ENCODE peak calls at places on chromosomes 11 and 22, in nine cellular contexts. E, L, W, R, B, C, H, S and X are unnamed samples.

GRCh38 chr11:66956689-66957290 is 1.4 kb downstream of the PC start:
- DNase-seq in S (peak), C (peak), L (peak), E (no peak), R (no peak), W (peak), H (no peak), B (no peak), X (no peak)

GRCh38 chr22:36874731-36875130 is 13.9 kb downstream of the NCF4 start:
- DNase-seq in S (no peak), R (no peak), L (no peak), W (no peak), C (no peak), E (peak), H (no peak), B (no peak), X (no peak)

GRCh38 chr22:33867118-33867863 is 53.0 kb downstream of the LARGE1 start:
- DNase-seq in H (no peak), S (peak), B (peak), R (no peak), E (no peak), L (peak), W (no peak), C (no peak), X (no peak)

GRCh38 chr11:121389651-121390050 is 62.5 kb upstream of the SORL1 start:
- DNase-seq in W (no peak), R (no peak), S (no peak), B (no peak), H (no peak), L (peak), C (no peak), E (no peak), X (no peak)

GRCh38 chr11:101129203-101129943 is at the start of gene PGR:
- DNase-seq in B (peak), S (no peak), R (no peak), E (peak), L (no peak), W (peak), C (peak), H (no peak), X (no peak)

GRCh38 chr22:39444247-39444800 is 12.5 kb upstream of the MGAT3 start:
- DNase-seq in H (no peak), E (no peak), R (no peak), W (no peak), L (no peak), B (no peak), C (no peak), S (no peak), X (no peak)

GRCh38 chr11:63769044-63769718 is 606 bp upstream of the ZFTA start:
- DNase-seq in R (peak), W (peak), L (peak), C (peak), E (no peak), S (peak), H (no peak), B (peak), X (no peak)

GRCh38 chr22:29992341-29993275 is 87.7 kb upstream of the HORMAD2 start:
- DNase-seq in W (no peak), L (peak), B (no peak), S (no peak), R (no peak), C (peak), E (no peak), H (no peak), X (no peak)

GRCh38 chr22:50601669-50602337 is 1.2 kb downstream of the MAPK8IP2 start:
- DNase-seq in R (no peak), L (no peak), C (no peak), S (no peak), H (no peak), W (peak), E (no peak), B (no peak), X (no peak)

GRCh38 chr11:77557553-77557952 is 32.2 kb upstream of the AQP11 start:
- DNase-seq in R (peak), W (no peak), S (peak), C (no peak), H (no peak), E (no peak), B (peak), L (peak), X (peak)

GRCh38 chr11:2942447-2942846 is 13.2 kb upstream of the PHLDA2 start:
- DNase-seq in W (peak), B (no peak), L (no peak), E (no peak), H (no peak), C (no peak), R (no peak), S (no peak), X (no peak)

GRCh38 chr22:43823353-43823908 is 11.3 kb upstream of the EFCAB6 start:
- DNase-seq in H (no peak), C (no peak), L (peak), S (no peak), B (no peak), W (peak), E (peak), R (no peak), X (peak)

GRCh38 chr22:28438183-28438778 is 241.4 kb downstream of the TTC28 start:
- DNase-seq in H (no peak), W (no peak), R (no peak), B (no peak), L (no peak), E (no peak), S (no peak), C (no peak), X (no peak)

GRCh38 chr22:28441720-28442263 is 237.8 kb downstream of the TTC28 start:
- DNase-seq in C (peak), R (no peak), L (peak), S (no peak), W (no peak), E (no peak), H (no peak), B (no peak), X (no peak)

GRCh38 chr22:28442264-28442950 is 237.2 kb downstream of the TTC28 start:
- DNase-seq in S (peak), L (peak), H (no peak), W (peak), B (peak), C (peak), R (peak), E (peak), X (peak)

GRCh38 chr22:28442951-28443876 is 236.4 kb downstream of the TTC28 start:
- DNase-seq in R (no peak), L (peak), W (peak), S (peak), H (no peak), B (peak), E (no peak), C (peak), X (no peak)

GRCh38 chr22:28440517-28441366 is 238.9 kb downstream of the TTC28 start:
- DNase-seq in E (no peak), B (no peak), W (no peak), S (peak), L (peak), H (no peak), R (no peak), C (no peak), X (no peak)
- TF ChIP-seq CTCF in E (no peak), B (no peak), W (no peak), S (no peak), L (peak), H (no peak), R (no peak), C (no peak), X (no peak)

DNA sequence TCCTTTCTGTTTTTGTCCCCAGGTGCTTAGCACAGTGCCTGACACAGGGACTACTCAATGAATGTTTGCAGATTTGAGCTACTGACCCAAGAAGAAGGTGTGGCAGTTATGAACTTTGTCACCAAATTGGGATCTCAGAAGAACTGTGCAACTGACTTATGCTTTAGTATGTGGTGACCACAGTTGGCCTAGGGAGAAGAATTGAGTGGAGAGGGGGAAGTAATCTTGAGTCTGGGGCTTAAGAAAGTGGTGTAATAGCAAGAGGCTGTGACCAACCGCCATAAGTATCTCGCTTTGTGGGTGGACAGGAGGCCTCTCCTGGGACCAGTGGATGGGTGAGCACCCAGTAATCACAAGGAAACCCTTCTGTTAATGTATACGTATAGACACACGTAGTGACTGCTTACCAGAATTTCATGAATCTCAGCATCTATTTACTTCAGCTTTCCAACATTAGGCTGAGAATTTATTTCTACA is 12.7 kb upstream of the IL10RA start:
- DNase-seq in B (no peak), L (no peak), H (no peak), C (no peak), E (no peak), R (no peak), W (no peak), S (no peak), X (peak)
- TF ChIP-seq CTCF in B (no peak), L (no peak), H (no peak), C (no peak), E (no peak), R (no peak), W (no peak), S (no peak), X (no peak)

GRCh38 chr11:9733212-9733611 is 69.3 kb downstream of the SWAP70 start:
- DNase-seq in W (no peak), R (no peak), C (no peak), B (no peak), E (no peak), H (no peak), S (no peak), L (no peak), X (no peak)

GRCh38 chr11:9731256-9731655 is 67.4 kb downstream of the SWAP70 start:
- DNase-seq in H (no peak), L (no peak), R (no peak), E (no peak), W (no peak), C (no peak), B (no peak), S (no peak), X (no peak)

GRCh38 chr11:9732453-9732852 is 68.6 kb downstream of the SWAP70 start:
- DNase-seq in H (no peak), B (no peak), E (no peak), R (no peak), W (no peak), L (no peak), S (no peak), C (no peak), X (no peak)

GRCh38 chr11:9726313-9727022 is 62.6 kb downstream of the SWAP70 start:
- DNase-seq in W (no peak), R (peak), C (peak), E (no peak), L (peak), H (no peak), S (peak), B (no peak), X (no peak)

GRCh38 chr11:9728058-9728457 is 64.2 kb downstream of the SWAP70 start:
- DNase-seq in E (no peak), L (no peak), R (no peak), B (no peak), H (no peak), C (no peak), W (no peak), S (no peak), X (no peak)
- TF ChIP-seq CTCF in E (no peak), L (no peak), R (no peak), B (no peak), H (no peak), C (no peak), W (no peak), S (no peak), X (no peak)

GRCh38 chr22:26430600-26430999 is 1.5 kb downstream of the ASPHD2 start:
- DNase-seq in S (no peak), R (peak), C (no peak), B (no peak), H (no peak), E (no peak), W (no peak), L (no peak), X (no peak)

GRCh38 chr22:26426924-26427323 is 2.1 kb upstream of the ASPHD2 start:
- DNase-seq in S (no peak), H (no peak), R (no peak), L (no peak), E (no peak), B (no peak), C (no peak), W (no peak), X (no peak)

GRCh38 chr22:26431151-26431995 is 2.3 kb downstream of the ASPHD2 start:
- DNase-seq in B (no peak), C (no peak), H (no peak), E (no peak), W (no peak), L (no peak), S (peak), R (peak), X (no peak)

GRCh38 chr22:26428515-26429457 is at the start of gene ASPHD2:
- DNase-seq in L (peak), W (peak), E (no peak), R (peak), H (peak), C (peak), S (peak), B (peak), X (no peak)

GRCh38 chr22:26429458-26430238 is 588 bp downstream of the ASPHD2 start:
- DNase-seq in B (no peak), R (peak), S (no peak), H (no peak), C (no peak), E (no peak), L (no peak), W (peak), X (no peak)
- TF ChIP-seq CTCF in B (no peak), R (no peak), S (no peak), H (no peak), C (no peak), E (no peak), L (no peak), W (no peak), X (no peak)

GRCh38 chr11:83840326-83840725 is 554.2 kb upstream of the CCDC90B start:
- DNase-seq in L (no peak), H (no peak), E (no peak), R (no peak), W (no peak), C (no peak), B (no peak), S (no peak), X (no peak)

GRCh38 chr11:83831929-83832328 is 545.8 kb upstream of the CCDC90B start:
- DNase-seq in H (no peak), C (no peak), R (no peak), B (no peak), W (no peak), L (no peak), E (no peak), S (no peak), X (no peak)

GRCh38 chr11:83835423-83835822 is 549.3 kb upstream of the CCDC90B start:
- DNase-seq in E (no peak), S (no peak), R (peak), H (no peak), C (no peak), W (no peak), B (no peak), L (peak), X (no peak)

DNA sequence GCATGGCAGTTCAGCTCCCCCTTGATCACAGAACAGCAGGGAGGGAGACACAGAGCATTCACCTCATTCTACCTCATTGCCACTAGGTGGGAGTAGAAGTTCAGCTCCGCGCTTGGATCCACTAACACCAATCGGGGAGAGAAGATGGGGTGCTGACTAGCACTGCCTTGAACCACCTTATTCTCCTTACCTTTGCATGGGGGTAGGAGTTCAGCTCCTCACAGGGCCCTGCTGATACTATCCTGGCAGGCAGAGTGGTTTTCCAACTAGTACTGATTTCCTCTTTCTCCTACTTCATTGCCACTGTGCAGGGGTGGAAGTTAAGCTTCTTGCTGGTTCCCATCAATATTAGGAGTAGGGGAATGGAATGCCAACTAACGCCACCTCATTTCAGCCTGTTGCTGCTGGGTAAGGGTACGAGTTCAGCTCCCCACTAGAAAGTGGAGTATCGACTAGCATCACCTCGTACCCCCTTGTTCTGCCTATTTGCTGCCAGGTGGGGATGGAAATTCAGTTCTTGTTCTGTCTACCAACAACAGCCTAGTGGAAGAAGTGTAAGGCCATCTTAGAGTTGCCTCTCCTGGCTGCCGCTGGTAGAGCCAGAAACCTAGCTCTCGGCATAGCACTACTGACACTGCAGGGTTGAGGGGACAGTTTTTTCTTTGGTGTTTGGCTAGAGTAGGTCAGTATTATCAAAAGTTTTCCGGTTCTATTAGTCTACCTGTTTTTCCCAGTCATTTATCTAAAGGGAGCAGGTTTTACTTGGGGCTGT is 550.9 kb upstream of the CCDC90B start:
- DNase-seq in L (peak), C (peak), R (peak), E (no peak), W (no peak), B (peak), S (peak), H (no peak), X (no peak)
- TF ChIP-seq CTCF in L (peak), C (peak), R (peak), E (peak), W (peak), B (peak), S (peak), H (no peak), X (peak)

DNA sequence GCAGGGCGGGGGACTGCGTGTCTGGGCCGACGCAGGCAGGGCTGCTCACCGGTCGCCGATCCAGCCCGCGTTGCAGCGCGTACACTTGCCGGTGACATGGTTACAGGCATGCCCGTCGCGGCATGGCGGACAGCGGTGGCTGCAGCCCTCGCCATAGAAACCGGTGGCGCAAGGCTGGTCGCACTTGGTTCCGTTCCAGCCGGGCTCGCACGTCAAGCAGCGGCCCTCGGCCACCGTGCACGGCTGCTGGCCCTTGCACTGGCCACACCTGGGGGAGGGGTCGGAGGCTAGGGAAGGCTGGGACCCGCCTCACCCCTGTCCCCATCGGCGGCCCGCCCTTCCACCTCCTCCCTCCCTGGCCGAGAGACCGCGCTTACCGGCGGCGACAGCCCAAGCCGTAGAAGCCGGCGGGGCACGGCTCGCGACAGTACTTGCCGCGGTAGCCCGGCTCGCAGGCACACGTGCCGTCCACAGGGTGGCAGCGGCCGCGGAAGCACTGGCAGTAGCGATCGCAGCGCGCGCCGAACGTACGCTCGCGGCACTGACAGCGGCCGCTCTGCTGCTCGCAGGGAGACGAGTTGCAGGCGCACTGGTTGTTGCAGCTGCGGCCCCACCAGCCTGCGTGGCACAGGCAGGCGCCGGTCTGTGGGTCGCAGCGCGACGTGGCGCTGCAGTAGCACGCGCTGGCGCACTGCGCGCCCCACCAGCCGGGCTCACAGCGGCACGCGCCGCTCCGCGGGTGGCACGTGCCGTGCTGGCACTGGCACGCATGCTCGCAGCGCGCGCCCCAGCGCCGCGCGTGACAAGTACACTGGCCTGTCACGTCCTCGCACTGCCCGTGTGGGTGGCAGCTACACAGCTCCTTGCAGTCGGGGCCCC is 6.7 kb downstream of the SCARF2 start:
- DNase-seq in R (peak), L (peak), E (no peak), H (no peak), B (peak), W (peak), C (peak), S (no peak), X (no peak)
- TF ChIP-seq CTCF in R (peak), L (no peak), E (no peak), H (no peak), B (peak), W (no peak), C (peak), S (no peak), X (peak)

DNA sequence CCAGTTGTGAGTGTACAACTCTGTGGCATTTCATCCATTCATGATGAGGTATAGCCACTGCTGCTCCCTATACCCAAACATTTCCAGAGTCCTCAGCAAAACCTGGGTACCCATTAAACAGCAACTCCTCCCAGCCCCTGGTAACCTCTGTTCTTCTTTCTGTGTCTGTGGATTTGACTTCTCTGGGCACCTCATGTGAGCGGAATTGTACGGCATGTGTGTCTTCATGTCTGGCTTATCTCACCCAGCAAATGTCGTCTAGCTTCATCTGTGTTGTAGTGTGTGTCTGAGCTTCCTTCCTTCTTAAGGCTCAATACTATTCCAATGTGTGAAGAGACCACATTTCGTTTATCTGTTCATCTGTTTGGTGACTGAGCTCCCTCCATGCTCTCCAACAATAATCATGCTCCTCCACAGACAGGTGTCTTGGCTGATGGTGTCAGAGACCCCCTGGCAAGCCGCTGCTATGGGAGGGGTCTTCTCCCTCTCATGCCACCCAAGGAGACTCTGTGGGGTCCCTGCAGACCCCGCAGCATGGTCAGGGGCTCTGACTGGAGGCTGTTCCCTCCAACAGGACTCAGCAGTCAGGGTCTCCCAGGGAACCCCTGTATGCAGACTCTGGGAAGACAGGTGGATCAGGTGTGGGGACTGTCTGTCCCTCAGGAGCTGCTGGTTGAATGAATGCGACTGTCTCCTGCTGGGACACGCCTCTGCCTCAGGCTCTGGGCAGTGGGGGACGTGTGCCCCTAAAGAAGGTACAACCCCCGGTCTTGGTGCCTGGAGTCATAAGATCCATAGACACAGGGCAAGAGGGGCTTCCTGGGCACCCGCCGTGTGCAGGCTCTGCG is 52.7 kb downstream of the SMIM38 start:
- DNase-seq in B (no peak), W (no peak), R (no peak), L (no peak), H (no peak), S (no peak), E (peak), C (no peak), X (peak)
- TF ChIP-seq CTCF in B (no peak), W (no peak), R (no peak), L (no peak), H (no peak), S (no peak), E (no peak), C (no peak), X (no peak)

GRCh38 chr11:131656179-131656838 is 285.9 kb downstream of the NTM start:
- DNase-seq in E (no peak), W (no peak), B (no peak), C (no peak), L (no peak), H (no peak), S (no peak), R (no peak), X (no peak)
- TF ChIP-seq CTCF in E (no peak), W (no peak), B (no peak), C (no peak), L (no peak), H (no peak), S (no peak), R (no peak), X (no peak)

GRCh38 chr11:93704237-93704636 is 37.1 kb downstream of the TAF1D start:
- DNase-seq in R (no peak), E (no peak), B (no peak), H (no peak), W (no peak), S (no peak), C (no peak), L (no peak), X (no peak)
- TF ChIP-seq CTCF in R (no peak), E (no peak), B (no peak), H (no peak), W (no peak), S (no peak), C (no peak), L (no peak), X (no peak)

GRCh38 chr11:27524155-27524554 is 17.6 kb upstream of the LIN7C start:
- DNase-seq in S (peak), L (peak), R (no peak), B (no peak), E (no peak), C (peak), H (no peak), W (no peak), X (no peak)
- TF ChIP-seq CTCF in S (peak), L (no peak), R (no peak), B (no peak), E (no peak), C (no peak), H (no peak), W (no peak), X (peak)